ENCODE peak calls at places on chromosomes 6 and 20, in eight cellular contexts. N is uterus, L is SK-N-SH, Q is ovary, K is IMR-90, F is PC-3, W is mucosa of descending colon, C is right lobe of liver. S is an unnamed sample.

GRCh38 chr6:30494275-30494990 is 5.1 kb downstream of the HLA-E start:
- DNase-seq in N (no peak), L (no peak), Q (no peak), K (no peak), F (no peak), W (no peak), C (no peak), S (no peak)

GRCh38 chr6:90087103-90087833 is 193.0 kb downstream of the GJA10 start:
- DNase-seq in N (peak; percentile 27), L (no peak), Q (no peak), K (peak; percentile 64), F (peak; percentile 59), W (no peak), C (no peak), S (no peak)

GRCh38 chr6:56524891-56525703 is 117.6 kb downstream of the DST start:
- DNase-seq in N (peak; percentile 54), L (no peak), Q (no peak), K (peak; percentile 96), F (peak; percentile 84), W (no peak), C (no peak), S (no peak)

GRCh38 chr6:150573041-150573681 is 26.5 kb upstream of the PLEKHG1 start:
- DNase-seq in N (no peak), L (no peak), Q (no peak), K (no peak), F (no peak), W (no peak), C (peak; percentile 96), S (no peak)

GRCh38 chr6:125567407-125567806 is 182.0 kb upstream of the HEY2 start:
- DNase-seq in N (no peak), L (no peak), Q (no peak), K (no peak), F (no peak), W (no peak), C (no peak), S (no peak)

GRCh38 chr6:166625356-166625755 is 1.7 kb downstream of the RPS6KA2 start:
- DNase-seq in N (no peak), L (peak; percentile 46), Q (no peak), K (peak; percentile 74), F (peak; percentile 12), W (no peak), C (no peak), S (no peak)

GRCh38 chr20:57290178-57290484 is 23.7 kb upstream of the BMP7 start:
- DNase-seq in N (no peak), L (no peak), Q (no peak), K (no peak), F (no peak), W (no peak), C (no peak), S (no peak)

GRCh38 chr6:125001684-125002083 is 39.4 kb downstream of the RNF217 start:
- DNase-seq in N (no peak), L (no peak), Q (no peak), K (no peak), F (no peak), W (no peak), C (no peak), S (no peak)

GRCh38 chr6:166654573-166654972 is 27.5 kb upstream of the RPS6KA2 start:
- DNase-seq in N (no peak), L (peak; percentile 61), Q (no peak), K (no peak), F (no peak), W (no peak), C (no peak), S (no peak)

GRCh38 chr6:133774356-133774755 is 114.6 kb upstream of the TCF21 start:
- DNase-seq in N (no peak), L (no peak), Q (no peak), K (peak; percentile 75), F (peak; percentile 40), W (no peak), C (no peak), S (no peak)

GRCh38 chr6:154721460-154721859 is 11.8 kb upstream of the SCAF8 start:
- DNase-seq in N (no peak), L (no peak), Q (no peak), K (peak; percentile 70), F (peak; percentile 85), W (no peak), C (no peak), S (no peak)

GRCh38 chr6:79188885-79189505 is 45.5 kb downstream of the HMGN3 start:
- DNase-seq in N (no peak), L (no peak), Q (no peak), K (no peak), F (no peak), W (no peak), C (no peak), S (no peak)

DNA sequence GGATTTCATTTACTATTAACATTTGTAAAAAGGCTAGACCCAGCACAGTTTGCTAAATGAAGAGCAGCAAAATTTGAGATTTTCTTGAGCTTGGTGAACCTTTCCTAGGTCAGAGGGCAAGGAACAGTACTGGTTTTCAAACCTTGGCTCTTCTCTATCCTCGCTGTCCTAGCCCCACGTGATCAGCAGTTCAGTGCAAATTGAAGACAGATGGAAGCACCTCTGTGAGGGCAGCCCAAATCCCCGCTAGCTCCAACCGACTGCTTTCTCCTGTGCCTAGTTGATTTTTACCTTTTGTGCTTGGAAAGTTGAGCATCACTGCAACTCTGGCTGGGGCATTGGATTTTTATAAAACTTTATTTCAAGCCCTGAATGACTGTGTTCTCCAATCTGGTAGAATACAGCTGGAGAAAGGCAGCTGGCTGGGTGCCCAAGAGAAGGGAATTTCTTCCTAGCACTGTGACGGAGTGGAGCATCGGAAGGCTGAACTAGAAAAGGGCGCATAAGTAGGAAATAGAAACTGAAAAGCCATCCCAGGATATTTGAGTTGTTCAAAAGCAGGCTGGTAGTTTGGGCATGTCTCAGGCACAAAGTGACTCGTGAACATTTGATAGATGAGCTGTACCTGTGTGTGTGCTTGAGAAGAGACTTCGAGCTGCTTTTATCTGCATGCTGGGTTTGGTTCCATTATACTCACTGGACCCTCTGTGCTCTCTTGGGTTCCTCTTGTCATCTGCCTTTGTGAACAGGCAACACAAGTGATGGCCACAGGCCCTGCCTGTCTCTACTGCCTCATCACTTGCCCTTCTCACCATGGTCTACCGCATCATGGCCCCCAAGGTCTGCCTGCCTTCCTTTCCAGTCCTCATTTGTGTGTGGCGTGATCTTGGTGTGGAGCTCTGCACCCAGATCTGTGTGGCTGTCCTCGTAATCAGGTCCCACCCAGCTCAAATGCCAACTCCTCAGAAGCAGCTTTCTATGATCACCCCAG is 2.3 kb downstream of the RNF114 start:
- DNase-seq in N (peak; percentile 52), L (peak; percentile 76), Q (peak; percentile 67), K (peak; percentile 82), F (peak; percentile 40), W (no peak), C (no peak), S (no peak)
- H3K4me1 ChIP-seq in N (peaks cover 19% of the 10 kb centered on the region), L (peaks cover 18% of the 10 kb centered on the region), Q (peaks cover 19% of the 10 kb centered on the region), K (peaks cover 13% of the 10 kb centered on the region), F (peaks cover 17% of the 10 kb centered on the region), W (peaks cover 29% of the 10 kb centered on the region), C (peaks cover 32% of the 10 kb centered on the region), S (peaks cover 40% of the 10 kb centered on the region)

DNA sequence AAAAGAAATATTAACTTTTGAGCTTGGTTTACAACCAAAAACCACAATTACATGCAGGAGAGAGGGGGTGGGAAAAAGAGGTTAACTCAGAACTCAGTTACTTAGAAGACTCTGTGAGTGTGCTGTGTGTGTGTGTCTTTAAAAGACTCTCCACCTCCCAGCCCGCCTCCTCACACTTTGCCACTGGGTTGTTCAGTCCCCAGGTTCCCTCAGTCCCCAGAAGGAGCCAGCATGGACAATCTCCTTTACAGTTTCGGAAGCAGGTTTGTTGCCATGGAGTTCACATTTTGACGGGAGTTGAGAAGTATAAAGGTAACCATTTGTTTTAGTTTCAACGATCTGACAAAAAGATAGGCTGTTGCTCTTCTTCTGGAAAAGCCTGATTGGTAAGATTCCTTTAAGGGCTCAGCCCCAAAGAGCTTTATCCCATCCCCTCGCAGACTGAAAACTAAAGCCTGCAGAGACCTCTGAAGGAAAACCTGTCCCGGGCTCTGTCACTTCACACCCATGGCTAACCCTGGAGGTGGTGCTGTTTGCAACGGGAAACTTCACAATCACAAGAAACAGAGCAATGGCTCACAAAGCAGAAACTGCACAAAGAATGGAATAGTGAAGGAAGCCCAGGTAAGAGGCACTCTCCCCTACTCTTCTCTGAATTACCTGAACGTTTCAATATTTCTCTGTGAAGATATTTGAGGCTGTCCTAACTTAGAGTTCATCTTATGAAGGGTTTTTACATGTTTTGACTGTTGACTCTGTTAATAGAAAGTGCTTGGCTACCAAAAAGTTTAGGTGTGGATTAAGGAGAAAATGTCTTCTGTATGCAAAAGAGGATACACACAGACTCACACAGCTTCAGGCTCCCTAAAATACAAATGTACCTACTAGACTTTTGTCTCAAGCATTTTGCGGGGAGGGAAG is at the start of gene SPTLC3:
- DNase-seq in N (no peak), L (no peak), Q (peak; percentile 37), K (peak; percentile 36), F (peak; percentile 81), W (no peak), C (peak; percentile 78), S (no peak)
- TF ChIP-seq CTCF in N (no peak), L (no peak), Q (no peak), K (no peak), F (peak; percentile 47), W (no peak), C (no peak), S (no peak)

GRCh38 chr20:15379897-15380296 is 1042.5 kb upstream of the FLRT3 start:
- DNase-seq in N (no peak), L (no peak), Q (no peak), K (no peak), F (no peak), W (no peak), C (no peak), S (no peak)

GRCh38 chr20:15370370-15370769 is 1033.0 kb upstream of the FLRT3 start:
- DNase-seq in N (no peak), L (no peak), Q (no peak), K (no peak), F (no peak), W (no peak), C (no peak), S (no peak)

GRCh38 chr20:15378151-15378550 is 1040.7 kb upstream of the FLRT3 start:
- DNase-seq in N (no peak), L (no peak), Q (no peak), K (no peak), F (peak; percentile 11), W (no peak), C (no peak), S (no peak)

GRCh38 chr20:15380770-15381169 is 1043.4 kb upstream of the FLRT3 start:
- DNase-seq in N (no peak), L (no peak), Q (no peak), K (no peak), F (no peak), W (no peak), C (no peak), S (no peak)

DNA sequence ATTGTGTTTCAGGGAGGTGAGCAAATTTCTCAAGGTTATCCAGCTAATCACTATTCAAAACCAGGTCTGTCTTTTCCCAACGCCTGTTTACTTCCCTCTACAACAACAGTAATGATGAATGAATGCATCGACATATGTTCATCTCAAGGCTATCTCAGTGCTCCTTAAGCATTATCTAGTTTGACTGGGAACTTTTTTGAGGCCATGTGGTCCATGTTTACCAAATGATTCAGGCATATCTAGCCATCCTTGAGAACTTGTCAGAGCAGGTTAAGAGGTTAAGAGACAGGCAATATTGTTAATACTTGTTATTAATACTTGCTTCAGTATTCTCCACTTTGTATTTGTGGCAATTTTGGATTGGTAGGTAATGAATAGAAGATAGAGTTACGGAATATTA is 1038.4 kb upstream of the FLRT3 start:
- DNase-seq in N (no peak), L (no peak), Q (no peak), K (no peak), F (no peak), W (no peak), C (no peak), S (no peak)
- H3K4me3 ChIP-seq in N (no peak overlapping the region), L (no peak overlapping the region), Q (no peak overlapping the region), K (no peak overlapping the region), F (no peak overlapping the region), W (no peak overlapping the region), C (no peak overlapping the region), S (no peak overlapping the region)

GRCh38 chr20:62645613-62646012 is 3.3 kb downstream of the SLCO4A1 start:
- DNase-seq in N (no peak), L (no peak), Q (no peak), K (no peak), F (no peak), W (no peak), C (no peak), S (no peak)
- H3K4me1 ChIP-seq in N (peaks cover 11% of the 10 kb centered on the region), L (no peaks in the 10 kb centered on the region), Q (peaks cover 23% of the 10 kb centered on the region), K (peaks cover 1% of the 10 kb centered on the region), F (peaks cover 55% of the 10 kb centered on the region), W (peaks cover 71% of the 10 kb centered on the region), C (peaks cover 13% of the 10 kb centered on the region), S (peaks cover 80% of the 10 kb centered on the region)

S was measured in lower lobe of right lung.